ENCODE peak calls at places on chromosomes 3 and 15, in five cellular contexts. X, B, H, K and Y are unnamed samples.

GRCh38 chr15:63997715-63998442 is 48.4 kb downstream of the DAPK2 start:
- DNase-seq in X (no peak), B (no peak), H (no peak), K (no peak), Y (no peak)

GRCh38 chr15:66841953-66842681 is 140.1 kb downstream of the SMAD6 start:
- DNase-seq in H (peak; percentile 81), X (peak; percentile 81), B (peak; percentile 83), K (peak; percentile 95), Y (peak; percentile 89)

GRCh38 chr3:132317229-132317948 is at the start of gene ACP3:
- DNase-seq in H (no peak), B (peak; percentile 89), K (peak; percentile 57), X (peak; percentile 31), Y (peak; percentile 86)

GRCh38 chr3:133535971-133536634 is 37.4 kb upstream of the CDV3 start:
- DNase-seq in X (no peak), K (peak; percentile 68), B (peak; percentile 89), H (peak; percentile 22), Y (no peak)

GRCh38 chr3:10437995-10438901 is 67.1 kb downstream of the ATP2B2 start:
- DNase-seq in H (no peak), B (peak; percentile 90), X (no peak), K (no peak), Y (no peak)

GRCh38 chr15:100565591-100565990 is 36.4 kb downstream of the LINS1 start:
- DNase-seq in H (no peak), B (no peak), K (no peak), X (no peak), Y (no peak)

GRCh38 chr3:124057453-124057852 is 65.5 kb upstream of the ROPN1 start:
- DNase-seq in B (no peak), K (no peak), H (no peak), X (no peak), Y (no peak)

GRCh38 chr3:27216955-27217552 is 152.1 kb downstream of the NEK10 start:
- DNase-seq in X (no peak), B (peak; percentile 72), K (no peak), H (no peak), Y (no peak)

DNA sequence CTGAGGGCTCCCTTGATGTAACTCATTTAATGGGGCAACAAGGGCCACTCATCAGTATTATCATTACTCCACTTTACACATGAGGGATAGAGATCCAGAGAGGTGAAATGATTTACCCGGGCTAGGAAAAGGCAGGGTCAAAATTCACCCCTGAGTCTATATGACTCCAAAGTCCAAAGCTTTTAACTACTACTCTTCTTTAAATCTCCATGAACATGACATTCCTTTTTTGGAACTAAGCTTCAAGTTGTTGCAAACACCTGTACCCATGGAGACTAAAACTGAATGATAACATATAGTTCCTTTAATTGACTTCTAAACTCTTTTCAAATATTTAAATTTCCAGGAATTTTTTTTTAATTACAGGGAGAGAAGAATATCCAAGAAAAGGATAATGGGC is 292.9 kb upstream of the GADL1 start:
- DNase-seq in X (no peak), B (no peak), H (no peak), K (no peak), Y (no peak)
- H3K4me2 ChIP-seq in X (no peak overlapping the region), B (no peak overlapping the region), H (no peak overlapping the region), K (no peak overlapping the region), Y (no peak overlapping the region)

GRCh38 chr15:60471314-60471713 is 7.6 kb downstream of the ICE2 start:
- DNase-seq in K (no peak), X (no peak), B (no peak), H (no peak), Y (no peak)

GRCh38 chr15:60464836-60465630 is 13.9 kb downstream of the ICE2 start:
- DNase-seq in H (no peak), B (peak; percentile 30), K (no peak), X (no peak), Y (peak; percentile 53)

GRCh38 chr15:60473135-60473534 is 5.8 kb downstream of the ICE2 start:
- DNase-seq in X (no peak), H (no peak), K (no peak), B (no peak), Y (no peak)

DNA sequence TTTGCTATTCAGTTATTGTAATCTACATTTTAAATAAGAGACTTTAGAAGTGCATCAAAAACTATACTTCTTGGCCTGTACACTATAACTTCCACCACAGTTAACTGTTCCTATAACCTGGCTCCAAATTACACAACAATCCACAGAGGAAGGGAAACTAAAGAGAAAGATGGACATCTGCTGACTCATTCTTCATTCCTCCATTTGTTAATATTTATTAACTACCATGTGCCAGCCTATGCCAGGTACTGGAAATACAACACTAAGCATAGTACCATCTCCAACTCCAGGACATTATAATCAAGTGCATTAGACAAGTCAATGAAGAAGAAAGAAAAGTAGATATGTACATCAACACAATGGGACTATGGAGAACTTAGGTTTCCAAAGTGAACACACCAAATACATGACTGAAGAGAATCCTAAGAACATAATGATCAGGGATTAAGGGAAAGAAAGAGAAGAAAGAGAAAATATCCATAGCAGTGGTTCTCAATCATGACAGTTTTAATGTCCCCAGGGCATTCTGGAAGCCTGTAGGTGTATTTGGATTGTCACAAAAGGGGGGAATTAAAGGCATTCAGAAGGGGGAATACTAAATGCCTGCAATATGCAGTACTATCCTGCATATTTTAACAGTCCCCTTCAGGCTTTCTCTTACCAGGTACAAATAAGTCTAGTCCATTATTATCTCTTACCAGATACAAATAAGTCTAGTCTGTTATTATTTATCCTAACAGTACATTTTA is 8.9 kb downstream of the ICE2 start:
- DNase-seq in H (peak; percentile 36), B (no peak), K (no peak), X (no peak), Y (no peak)
- H3K4me2 ChIP-seq in H (peak overlapping the region; percentile 70), B (no peak overlapping the region), K (no peak overlapping the region), X (no peak overlapping the region), Y (no peak overlapping the region)

GRCh38 chr15:31268108-31268501 is 58.5 kb upstream of the KLF13 start:
- DNase-seq in X (no peak), H (no peak), B (no peak), K (no peak), Y (no peak)

GRCh38 chr15:31265871-31266711 is 60.5 kb upstream of the KLF13 start:
- DNase-seq in B (no peak), X (peak; percentile 3), K (no peak), H (no peak), Y (no peak)

GRCh38 chr15:31266712-31267111 is 59.9 kb upstream of the KLF13 start:
- DNase-seq in K (peak; percentile 3), X (peak; percentile 5), B (no peak), H (no peak), Y (no peak)

GRCh38 chr15:31268911-31269784 is 57.5 kb upstream of the KLF13 start:
- DNase-seq in B (no peak), H (no peak), X (peak; percentile 1), K (peak; percentile 21), Y (no peak)

GRCh38 chr15:31267161-31268107 is 59.2 kb upstream of the KLF13 start:
- DNase-seq in H (no peak), K (no peak), B (no peak), X (peak; percentile 2), Y (no peak)
- H3K4me2 ChIP-seq in H (no peak overlapping the region), K (no peak overlapping the region), B (no peak overlapping the region), X (no peak overlapping the region), Y (no peak overlapping the region)

DNA sequence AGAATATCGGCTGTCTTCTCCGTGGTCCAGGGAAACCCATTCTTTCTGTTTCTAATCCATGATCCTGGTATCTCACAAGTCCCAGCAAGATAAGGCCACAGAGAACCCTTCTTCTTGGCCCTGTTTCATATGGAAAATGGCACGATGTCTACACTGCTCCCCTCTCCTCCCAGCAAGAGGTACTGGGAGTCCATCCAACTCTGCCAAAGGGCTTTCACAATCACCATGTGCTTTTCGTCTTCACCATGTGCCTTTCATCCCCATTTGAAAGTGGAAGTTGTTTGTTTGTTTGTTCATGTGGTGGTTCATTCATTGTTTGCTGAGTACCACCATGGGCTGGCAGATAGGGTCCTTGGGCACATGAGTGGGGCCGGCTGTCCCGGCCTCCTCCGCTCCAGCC is 5.5 kb downstream of the ITIH3 start:
- DNase-seq in K (no peak), B (no peak), H (no peak), X (no peak), Y (no peak)
- H3K4me2 ChIP-seq in K (no peak overlapping the region), B (no peak overlapping the region), H (no peak overlapping the region), X (no peak overlapping the region), Y (no peak overlapping the region)

DNA sequence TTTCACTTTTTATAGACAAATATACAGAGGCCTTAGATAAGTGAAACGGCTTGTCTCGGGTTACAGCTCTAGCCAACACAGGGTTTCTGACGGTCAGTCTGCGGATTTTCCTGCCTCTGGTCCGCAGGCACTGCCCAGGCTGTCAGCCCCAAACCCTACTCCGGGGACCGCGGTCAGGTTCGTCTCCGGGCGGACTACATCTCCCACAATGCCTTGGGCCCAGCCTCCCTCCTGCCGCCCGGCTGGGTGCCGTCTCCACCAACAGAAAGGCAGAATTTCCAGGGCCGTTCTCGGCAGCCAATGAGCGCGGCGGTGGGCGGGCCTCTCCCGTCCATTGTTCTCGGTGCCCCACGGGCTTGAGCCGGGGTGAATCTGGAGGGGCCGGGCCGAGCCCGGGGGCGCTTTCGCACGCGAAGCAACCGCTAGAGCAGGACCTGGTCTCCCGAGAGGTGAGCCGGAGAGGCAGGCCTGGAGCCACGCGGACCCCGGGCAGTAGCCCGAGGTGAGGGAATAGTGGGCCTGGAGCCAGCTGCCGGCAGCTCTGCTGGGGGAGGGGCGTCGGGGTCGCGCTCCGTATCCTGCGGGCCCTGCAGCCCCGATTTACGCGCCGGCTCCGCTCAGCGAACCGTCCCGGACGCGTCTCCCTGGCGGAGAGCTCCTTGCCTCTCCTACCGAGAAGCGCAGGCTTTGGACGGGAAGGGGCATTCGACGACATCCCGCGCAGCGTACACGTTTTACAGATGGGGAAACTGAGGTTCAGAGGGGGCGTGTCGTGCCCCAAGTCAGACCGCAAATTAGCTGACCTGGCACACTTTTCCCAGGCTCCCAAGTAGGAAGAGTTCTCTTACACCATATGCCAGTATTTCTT is at the start of gene ZSCAN2:
- DNase-seq in H (peak; percentile 99), B (peak; percentile 85), K (peak; percentile 98), X (peak; percentile 98), Y (peak; percentile 98)
- H3K4me2 ChIP-seq in H (peak within 1 kb of the TSS; percentile 87), B (peak within 1 kb of the TSS; percentile 93), K (peak within 1 kb of the TSS; percentile 85), X (peak within 1 kb of the TSS; percentile 84), Y (peak within 1 kb of the TSS; percentile 91)

GRCh38 chr3:173399001-173399400 is 1.5 kb downstream of the NLGN1 start:
- DNase-seq in B (no peak), X (peak; percentile 18), K (no peak), H (no peak), Y (no peak)

GRCh38 chr3:173395412-173396181 is 1.9 kb upstream of the NLGN1 start:
- DNase-seq in K (peak; percentile 90), B (peak; percentile 85), X (peak; percentile 93), H (no peak), Y (peak; percentile 92)

GRCh38 chr3:173396191-173397041 is 1.1 kb upstream of the NLGN1 start:
- DNase-seq in H (no peak), K (peak; percentile 16), B (peak; percentile 10), X (peak; percentile 44), Y (peak; percentile 62)

GRCh38 chr3:173397161-173398110 is at the start of gene NLGN1:
- DNase-seq in H (no peak), X (peak; percentile 86), K (peak; percentile 88), B (peak; percentile 76), Y (peak; percentile 70)

GRCh38 chr3:173398111-173398479 is 551 bp downstream of the NLGN1 start:
- DNase-seq in K (no peak), H (no peak), X (peak; percentile 70), B (peak; percentile 61), Y (peak; percentile 79)
- H3K4me2 ChIP-seq in K (peak overlapping the region; percentile 92), H (peak overlapping the region; percentile 90), X (peak overlapping the region; percentile 84), B (peak overlapping the region; percentile 94), Y (peak overlapping the region; percentile 64)